ENCODE peak calls at places on chromosomes 5 and 9, in seven cellular contexts. I, Y, K, Z, H, A and J are unnamed samples.

GRCh38 chr9:98347642-98348041 is 92.2 kb upstream of the TBC1D2 start:
- DNase-seq in I (no peak), Y (no peak), K (no peak), Z (no peak), H (no peak), A (no peak), J (no peak)

GRCh38 chr5:138408023-138408422 is 30.8 kb upstream of the REEP2 start:
- DNase-seq in I (no peak), Y (peak; percentile 59), K (no peak), Z (no peak), H (peak; percentile 13), A (peak; percentile 8), J (no peak)

GRCh38 chr5:96595300-96596090 is 66.7 kb upstream of the CAST start:
- DNase-seq in I (peak; percentile 32), Y (peak; percentile 23), K (no peak), Z (no peak), H (no peak), A (no peak), J (peak; percentile 22)

GRCh38 chr9:69223605-69224004 is 49.5 kb downstream of the TJP2 start:
- DNase-seq in I (no peak), Y (no peak), K (no peak), Z (no peak), H (peak; percentile 77), A (no peak), J (peak; percentile 73)

GRCh38 chr5:29550523-29550922 is 1643.0 kb upstream of the CDH6 start:
- DNase-seq in I (no peak), Y (no peak), K (no peak), Z (no peak), H (no peak), A (no peak), J (no peak)

GRCh38 chr5:32018476-32019436 is 155.4 kb downstream of the GOLPH3 start:
- DNase-seq in I (no peak), Y (no peak), K (no peak), Z (no peak), H (no peak), A (no peak), J (no peak)

GRCh38 chr5:22889714-22890113 is 36.6 kb upstream of the CDH12 start:
- DNase-seq in I (no peak), Y (no peak), K (no peak), Z (no peak), H (no peak), A (no peak), J (peak; percentile 6)

GRCh38 chr5:141100243-141100805 is at the start of gene PCDHB3:
- DNase-seq in I (no peak), Y (peak; percentile 15), K (no peak), Z (no peak), H (peak; percentile 77), A (peak; percentile 7), J (no peak)

GRCh38 chr9:127567119-127567897 is 44.8 kb upstream of the STXBP1 start:
- DNase-seq in I (no peak), Y (no peak), K (no peak), Z (no peak), H (no peak), A (no peak), J (peak; percentile 54)

GRCh38 chr5:44942524-44943001 is 133.8 kb downstream of the MRPS30 start:
- DNase-seq in I (no peak), Y (no peak), K (no peak), Z (no peak), H (no peak), A (no peak), J (no peak)

GRCh38 chr9:5360341-5360740 is 20.7 kb upstream of the RLN1 start:
- DNase-seq in I (no peak), Y (no peak), K (no peak), Z (no peak), H (no peak), A (no peak), J (no peak)

GRCh38 chr9:90891656-90892055 is 90.0 kb downstream of the SYK start:
- DNase-seq in I (no peak), Y (no peak), K (no peak), Z (no peak), H (no peak), A (no peak), J (no peak)

GRCh38 chr9:129143031-129143441 is 31.8 kb downstream of the PTPA start:
- DNase-seq in I (peak; percentile 67), Y (peak; percentile 66), K (peak; percentile 53), Z (peak; percentile 46), H (peak; percentile 90), A (peak; percentile 75), J (peak; percentile 80)

GRCh38 chr5:148816822-148817221 is 9.6 kb upstream of the ADRB2 start:
- DNase-seq in I (no peak), Y (no peak), K (no peak), Z (no peak), H (no peak), A (no peak), J (no peak)

GRCh38 chr9:22911632-22912031 is 465.0 kb downstream of the DMRTA1 start:
- DNase-seq in I (no peak), Y (no peak), K (no peak), Z (no peak), H (no peak), A (no peak), J (no peak)

GRCh38 chr9:130720762-130721161 is 27.2 kb downstream of the EXOSC2 start:
- DNase-seq in I (no peak), Y (no peak), K (no peak), Z (no peak), H (no peak), A (no peak), J (no peak)

GRCh38 chr5:160471761-160472160 is 50.1 kb downstream of the PTTG1 start:
- DNase-seq in I (no peak), Y (no peak), K (no peak), Z (no peak), H (no peak), A (no peak), J (no peak)

GRCh38 chr9:125376261-125377226 is 114.9 kb downstream of the GAPVD1 start:
- DNase-seq in I (no peak), Y (no peak), K (no peak), Z (no peak), H (no peak), A (no peak), J (no peak)

GRCh38 chr5:180515294-180515693 is 21.1 kb downstream of the CNOT6 start:
- DNase-seq in I (no peak), Y (no peak), K (no peak), Z (no peak), H (no peak), A (no peak), J (no peak)

GRCh38 chr9:90841213-90841612 is 39.6 kb downstream of the SYK start:
- DNase-seq in I (no peak), Y (no peak), K (no peak), Z (no peak), H (no peak), A (no peak), J (no peak)

GRCh38 chr9:131739988-131740648 is at the start of gene RAPGEF1:
- DNase-seq in I (peak; percentile 89), Y (peak; percentile 63), K (peak; percentile 71), Z (peak; percentile 73), H (peak; percentile 91), A (peak; percentile 83), J (peak; percentile 45)